ENCODE peak calls at places on chromosomes 16 and 17, in nine cellular contexts. One of them, this sample, is unnamed.
A peak's percentile ranks its signal among the peaks of the same experiment; 100 is the strongest.

GRCh38 chr17:42387221-42387657 is 1.0 kb downstream of the STAT3 start:
- DNase-seq in GM04504: no peak
- DNase-seq in cardiac muscle cell: no peak
- DNase-seq in frontal cortex: no peak
- DNase-seq in pons: no peak
- DNase-seq in KBM-7: peak; percentile 61
- DNase-seq in NCI-H1417: peak; percentile 71
- DNase-seq in Kasumi-1: peak; percentile 52
- DNase-seq in ovary: no peak
- DNase-seq in this sample: no peak

GRCh38 chr16:64648282-64648681 is 473.6 kb downstream of the CDH11 start:
- DNase-seq in GM04504: no peak
- DNase-seq in cardiac muscle cell: no peak
- DNase-seq in frontal cortex: no peak
- DNase-seq in pons: no peak
- DNase-seq in KBM-7: no peak
- DNase-seq in NCI-H1417: no peak
- DNase-seq in Kasumi-1: no peak
- DNase-seq in ovary: no peak
- DNase-seq in this sample: peak; percentile 35

GRCh38 chr16:12317121-12317810 is 340.7 kb downstream of the SNX29 start:
- DNase-seq in GM04504: no peak
- DNase-seq in cardiac muscle cell: no peak
- DNase-seq in frontal cortex: no peak
- DNase-seq in pons: no peak
- DNase-seq in KBM-7: no peak
- DNase-seq in NCI-H1417: peak; percentile 45
- DNase-seq in Kasumi-1: no peak
- DNase-seq in ovary: no peak
- DNase-seq in this sample: no peak

GRCh38 chr16:53515811-53516210 is 12.8 kb upstream of the AKTIP start:
- DNase-seq in GM04504: no peak
- DNase-seq in cardiac muscle cell: no peak
- DNase-seq in frontal cortex: no peak
- DNase-seq in pons: no peak
- DNase-seq in KBM-7: no peak
- DNase-seq in NCI-H1417: peak; percentile 5
- DNase-seq in Kasumi-1: no peak
- DNase-seq in ovary: no peak
- DNase-seq in this sample: no peak

GRCh38 chr16:30721167-30721566 is 22.2 kb downstream of the SRCAP start:
- DNase-seq in GM04504: no peak
- DNase-seq in cardiac muscle cell: no peak
- DNase-seq in frontal cortex: no peak
- DNase-seq in pons: no peak
- DNase-seq in KBM-7: no peak
- DNase-seq in NCI-H1417: no peak
- DNase-seq in Kasumi-1: no peak
- DNase-seq in ovary: no peak
- DNase-seq in this sample: no peak

GRCh38 chr16:75192606-75193264 is 14.2 kb downstream of the CTRB2 start:
- DNase-seq in GM04504: no peak
- DNase-seq in cardiac muscle cell: no peak
- DNase-seq in frontal cortex: no peak
- DNase-seq in pons: no peak
- DNase-seq in KBM-7: no peak
- DNase-seq in NCI-H1417: no peak
- DNase-seq in Kasumi-1: no peak
- DNase-seq in ovary: no peak
- DNase-seq in this sample: no peak

GRCh38 chr16:68995011-68995504 is 110.4 kb upstream of the HAS3 start:
- DNase-seq in GM04504: no peak
- DNase-seq in cardiac muscle cell: peak; percentile 61
- DNase-seq in frontal cortex: no peak
- DNase-seq in pons: peak; percentile 10
- DNase-seq in KBM-7: peak; percentile 36
- DNase-seq in NCI-H1417: peak; percentile 28
- DNase-seq in Kasumi-1: no peak
- DNase-seq in ovary: no peak
- DNase-seq in this sample: no peak

GRCh38 chr17:63515426-63515825 is 7.7 kb upstream of the KCNH6 start:
- DNase-seq in GM04504: no peak
- DNase-seq in cardiac muscle cell: no peak
- DNase-seq in frontal cortex: no peak
- DNase-seq in pons: no peak
- DNase-seq in KBM-7: no peak
- DNase-seq in NCI-H1417: no peak
- DNase-seq in Kasumi-1: no peak
- DNase-seq in ovary: no peak
- DNase-seq in this sample: no peak

GRCh38 chr17:72135546-72136325 is 14.9 kb downstream of the SOX9 start:
- DNase-seq in GM04504: no peak
- DNase-seq in cardiac muscle cell: no peak
- DNase-seq in frontal cortex: no peak
- DNase-seq in pons: no peak
- DNase-seq in KBM-7: no peak
- DNase-seq in NCI-H1417: no peak
- DNase-seq in Kasumi-1: no peak
- DNase-seq in ovary: no peak
- DNase-seq in this sample: no peak

GRCh38 chr17:385195-385835 is 32.7 kb upstream of the RPH3AL start:
- DNase-seq in GM04504: no peak
- DNase-seq in cardiac muscle cell: peak; percentile 62
- DNase-seq in frontal cortex: peak; percentile 61
- DNase-seq in pons: no peak
- DNase-seq in KBM-7: no peak
- DNase-seq in NCI-H1417: peak; percentile 30
- DNase-seq in Kasumi-1: no peak
- DNase-seq in ovary: peak; percentile 80
- DNase-seq in this sample: no peak